ENCODE peak calls at places on chromosomes 1 and 21, in five cellular contexts. One of them, this sample, is unnamed.

GRCh38 chr21:39518055-39518844 is 66.5 kb downstream of the SH3BGR start:
- DNase-seq in A549: peak
- DNase-seq in cerebellar cortex: peak
- DNase-seq in left colon: peak
- DNase-seq in CD8-positive, alpha-beta T cell: peak
- DNase-seq in this sample: peak

GRCh38 chr1:87292684-87293493 is 35.8 kb upstream of the LMO4 start:
- DNase-seq in A549: peak
- DNase-seq in cerebellar cortex: peak
- DNase-seq in left colon: peak
- DNase-seq in CD8-positive, alpha-beta T cell: peak
- DNase-seq in this sample: peak

GRCh38 chr1:176656257-176656995 is 193.5 kb downstream of the PAPPA2 start:
- DNase-seq in A549: no peak
- DNase-seq in cerebellar cortex: no peak
- DNase-seq in left colon: no peak
- DNase-seq in CD8-positive, alpha-beta T cell: no peak
- DNase-seq in this sample: peak

GRCh38 chr1:169048043-169048442 is 58.4 kb upstream of the ATP1B1 start:
- DNase-seq in A549: no peak
- DNase-seq in cerebellar cortex: no peak
- DNase-seq in left colon: no peak
- DNase-seq in CD8-positive, alpha-beta T cell: no peak
- DNase-seq in this sample: no peak

GRCh38 chr1:24619376-24619775 is 23.7 kb upstream of the SRRM1 start:
- DNase-seq in A549: no peak
- DNase-seq in cerebellar cortex: no peak
- DNase-seq in left colon: no peak
- DNase-seq in CD8-positive, alpha-beta T cell: no peak
- DNase-seq in this sample: peak

GRCh38 chr1:85200870-85201339 is at the start of gene SYDE2:
- DNase-seq in A549: peak
- DNase-seq in cerebellar cortex: peak
- DNase-seq in left colon: peak
- DNase-seq in CD8-positive, alpha-beta T cell: peak
- DNase-seq in this sample: peak

GRCh38 chr1:147850737-147851136 is 51.9 kb upstream of the GJA8 start:
- DNase-seq in A549: no peak
- DNase-seq in cerebellar cortex: no peak
- DNase-seq in left colon: no peak
- DNase-seq in CD8-positive, alpha-beta T cell: no peak
- DNase-seq in this sample: no peak

GRCh38 chr1:9112961-9113880 is 15.7 kb downstream of the GPR157 start:
- DNase-seq in A549: no peak
- DNase-seq in cerebellar cortex: no peak
- DNase-seq in left colon: no peak
- DNase-seq in CD8-positive, alpha-beta T cell: no peak
- DNase-seq in this sample: no peak

GRCh38 chr1:205343431-205344009 is 13.2 kb downstream of the KLHDC8A start:
- DNase-seq in A549: peak
- DNase-seq in cerebellar cortex: no peak
- DNase-seq in left colon: no peak
- DNase-seq in CD8-positive, alpha-beta T cell: no peak
- DNase-seq in this sample: peak

GRCh38 chr1:214463596-214463995 is 87.8 kb downstream of the PTPN14 start:
- DNase-seq in A549: no peak
- DNase-seq in cerebellar cortex: no peak
- DNase-seq in left colon: no peak
- DNase-seq in CD8-positive, alpha-beta T cell: no peak
- DNase-seq in this sample: peak

GRCh38 chr1:80534606-80535360 is 1266.0 kb upstream of the ADGRL2 start:
- DNase-seq in A549: no peak
- DNase-seq in cerebellar cortex: no peak
- DNase-seq in left colon: no peak
- DNase-seq in CD8-positive, alpha-beta T cell: no peak
- DNase-seq in this sample: peak

GRCh38 chr1:175188936-175189335 is 3.6 kb downstream of the KIAA0040 start:
- DNase-seq in A549: no peak
- DNase-seq in cerebellar cortex: no peak
- DNase-seq in left colon: peak
- DNase-seq in CD8-positive, alpha-beta T cell: peak
- DNase-seq in this sample: no peak

GRCh38 chr21:45499201-45499750 is 43.0 kb downstream of the SLC19A1 start:
- DNase-seq in A549: no peak
- DNase-seq in cerebellar cortex: no peak
- DNase-seq in left colon: no peak
- DNase-seq in CD8-positive, alpha-beta T cell: peak
- DNase-seq in this sample: no peak

GRCh38 chr1:56099766-56100165 is 479.6 kb downstream of the PLPP3 start:
- DNase-seq in A549: no peak
- DNase-seq in cerebellar cortex: no peak
- DNase-seq in left colon: no peak
- DNase-seq in CD8-positive, alpha-beta T cell: no peak
- DNase-seq in this sample: no peak

GRCh38 chr1:22089787-22090186 is 37.3 kb downstream of the CDC42 start:
- DNase-seq in A549: no peak
- DNase-seq in cerebellar cortex: no peak
- DNase-seq in left colon: no peak
- DNase-seq in CD8-positive, alpha-beta T cell: no peak
- DNase-seq in this sample: no peak

GRCh38 chr1:157490337-157491165 is 61.8 kb downstream of the FCRL5 start:
- DNase-seq in A549: peak
- DNase-seq in cerebellar cortex: peak
- DNase-seq in left colon: peak
- DNase-seq in CD8-positive, alpha-beta T cell: no peak
- DNase-seq in this sample: peak

GRCh38 chr1:17011439-17012307 is at the start of gene ATP13A2:
- DNase-seq in A549: peak
- DNase-seq in cerebellar cortex: peak
- DNase-seq in left colon: peak
- DNase-seq in CD8-positive, alpha-beta T cell: peak
- DNase-seq in this sample: peak

GRCh38 chr1:81186271-81186670 is 614.5 kb upstream of the ADGRL2 start:
- DNase-seq in A549: no peak
- DNase-seq in cerebellar cortex: no peak
- DNase-seq in left colon: no peak
- DNase-seq in CD8-positive, alpha-beta T cell: peak
- DNase-seq in this sample: peak

GRCh38 chr1:154860154-154860870 is 9.8 kb downstream of the KCNN3 start:
- DNase-seq in A549: no peak
- DNase-seq in cerebellar cortex: no peak
- DNase-seq in left colon: peak
- DNase-seq in CD8-positive, alpha-beta T cell: no peak
- DNase-seq in this sample: no peak

GRCh38 chr21:41428847-41429246 is 2.8 kb downstream of the MX1 start:
- DNase-seq in A549: no peak
- DNase-seq in cerebellar cortex: no peak
- DNase-seq in left colon: no peak
- DNase-seq in CD8-positive, alpha-beta T cell: no peak
- DNase-seq in this sample: no peak

GRCh38 chr1:116345830-116346229 is 27.2 kb upstream of the ATP1A1 start:
- DNase-seq in A549: no peak
- DNase-seq in cerebellar cortex: peak
- DNase-seq in left colon: no peak
- DNase-seq in CD8-positive, alpha-beta T cell: peak
- DNase-seq in this sample: no peak

GRCh38 chr21:28256420-28256831 is 736.3 kb downstream of the LTN1 start:
- DNase-seq in A549: no peak
- DNase-seq in cerebellar cortex: no peak
- DNase-seq in left colon: no peak
- DNase-seq in CD8-positive, alpha-beta T cell: no peak
- DNase-seq in this sample: no peak

GRCh38 chr21:32770514-32771133 is 931 bp downstream of the PAXBP1 start:
- DNase-seq in A549: no peak
- DNase-seq in cerebellar cortex: peak
- DNase-seq in left colon: no peak
- DNase-seq in CD8-positive, alpha-beta T cell: no peak
- DNase-seq in this sample: peak

GRCh38 chr21:33078907-33079582 is 9.1 kb downstream of the OLIG1 start:
- DNase-seq in A549: peak
- DNase-seq in cerebellar cortex: no peak
- DNase-seq in left colon: no peak
- DNase-seq in CD8-positive, alpha-beta T cell: peak
- DNase-seq in this sample: peak

This sample was measured in astrocyte of the hippocampus.